ENCODE peak calls at places on chromosomes 11 and 22, in five cellular contexts. H, B, A, D and I are unnamed samples.

GRCh38 chr11:109775686-109776085 is 317.5 kb upstream of the ZC3H12C start:
- DNase-seq in H (no peak), D (no peak), A (no peak), B (no peak), I (no peak)

GRCh38 chr11:40276960-40277359 is 1182.5 kb downstream of the LRRC4C start:
- DNase-seq in A (no peak), H (no peak), B (no peak), D (no peak), I (no peak)

GRCh38 chr22:33568934-33569496 is 351.3 kb downstream of the LARGE1 start:
- DNase-seq in H (no peak), B (no peak), A (no peak), D (no peak), I (no peak)

GRCh38 chr11:2269601-2270321 is 627 bp downstream of the ASCL2 start:
- DNase-seq in D (peak), A (no peak), B (peak), H (peak), I (peak)

GRCh38 chr11:126348806-126349582 is 6.5 kb upstream of the ST3GAL4 start:
- DNase-seq in H (peak), D (no peak), A (no peak), B (no peak), I (peak)

GRCh38 chr11:105582497-105582896 is 27.4 kb upstream of the GRIA4 start:
- DNase-seq in A (no peak), D (no peak), B (no peak), H (no peak), I (no peak)

GRCh38 chr22:24938741-24939341 is 7.7 kb downstream of the LHFPL7 start:
- DNase-seq in D (peak), A (no peak), B (peak), H (peak), I (peak)

GRCh38 chr11:134537296-134537695 is 125.3 kb upstream of the B3GAT1 start:
- DNase-seq in A (no peak), B (no peak), D (no peak), H (no peak), I (no peak)

GRCh38 chr11:96254087-96254486 is 88.9 kb downstream of the MAML2 start:
- DNase-seq in B (no peak), H (peak), A (no peak), D (no peak), I (peak)

GRCh38 chr11:58958500-58958899 is 19.2 kb downstream of the GLYATL1 start:
- DNase-seq in D (peak), A (no peak), B (peak), H (peak), I (no peak)

GRCh38 chr11:473415-473814 is 23.3 kb downstream of the PTDSS2 start:
- DNase-seq in D (no peak), H (no peak), B (no peak), A (no peak), I (no peak)

GRCh38 chr11:120431633-120432032 is 79.9 kb upstream of the GRIK4 start:
- DNase-seq in H (peak), A (no peak), B (peak), D (peak), I (peak)

GRCh38 chr11:103545551-103545950 is 436.3 kb downstream of the DYNC2H1 start:
- DNase-seq in B (no peak), D (no peak), A (no peak), H (no peak), I (no peak)

GRCh38 chr11:104105155-104105554 is 58.8 kb downstream of the PDGFD start:
- DNase-seq in D (no peak), B (no peak), A (no peak), H (peak), I (no peak)

GRCh38 chr22:44211256-44211945 is 30.7 kb downstream of the PARVG start:
- DNase-seq in H (peak), A (no peak), D (no peak), B (no peak), I (no peak)

GRCh38 chr22:46162771-46163170 is 12.4 kb downstream of the PPARA start:
- DNase-seq in B (peak), A (no peak), D (no peak), H (no peak), I (no peak)

GRCh38 chr22:31829505-31829904 is 75.7 kb downstream of the DEPDC5 start:
- DNase-seq in A (no peak), B (peak), D (peak), H (peak), I (peak)

GRCh38 chr11:15976433-15977045 is 379.8 kb downstream of the SOX6 start:
- DNase-seq in H (peak), A (no peak), D (no peak), B (no peak), I (peak)

GRCh38 chr11:127199306-127199801 is 198.8 kb upstream of the KIRREL3 start:
- DNase-seq in B (no peak), D (no peak), H (no peak), A (no peak), I (no peak)

GRCh38 chr11:117697319-117697718 is 99.7 kb downstream of the DSCAML1 start:
- DNase-seq in H (no peak), A (no peak), B (no peak), D (no peak), I (no peak)

DNA sequence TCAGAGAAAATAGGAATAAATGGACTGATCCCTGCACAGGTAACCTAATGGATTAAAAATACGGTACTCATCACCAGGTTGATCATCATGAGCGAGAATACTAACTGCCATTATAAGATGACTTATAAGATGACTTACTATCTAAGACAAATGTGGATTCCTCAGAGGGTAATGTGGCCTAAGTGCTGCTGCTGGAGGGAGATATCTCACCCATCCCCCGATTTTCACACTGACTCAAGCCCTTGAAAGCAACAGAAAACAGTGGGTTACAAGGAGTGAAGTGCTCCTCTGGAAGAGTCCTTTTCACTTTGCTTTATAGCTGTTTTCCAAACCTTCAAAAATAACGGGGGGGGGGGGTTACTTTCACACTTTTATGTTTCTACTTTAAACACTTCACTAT is 920 bp downstream of the TMEM218 start:
- DNase-seq in H (no peak), A (no peak), D (no peak), B (no peak), I (no peak)
- H3K4me3 ChIP-seq in H (peak), A (peak), D (peak), B (peak), I (peak)

GRCh38 chr11:79228417-79228755 is 212.4 kb downstream of the TENM4 start:
- DNase-seq in B (no peak), D (no peak), H (no peak), A (no peak), I (no peak)

GRCh38 chr11:79229047-79229446 is 211.8 kb downstream of the TENM4 start:
- DNase-seq in A (no peak), B (no peak), D (no peak), H (no peak), I (no peak)

GRCh38 chr11:79226136-79226535 is 214.7 kb downstream of the TENM4 start:
- DNase-seq in D (no peak), H (no peak), A (no peak), B (no peak), I (no peak)

GRCh38 chr11:79227308-79227707 is 213.5 kb downstream of the TENM4 start:
- DNase-seq in B (no peak), A (no peak), H (no peak), D (no peak), I (no peak)

DNA sequence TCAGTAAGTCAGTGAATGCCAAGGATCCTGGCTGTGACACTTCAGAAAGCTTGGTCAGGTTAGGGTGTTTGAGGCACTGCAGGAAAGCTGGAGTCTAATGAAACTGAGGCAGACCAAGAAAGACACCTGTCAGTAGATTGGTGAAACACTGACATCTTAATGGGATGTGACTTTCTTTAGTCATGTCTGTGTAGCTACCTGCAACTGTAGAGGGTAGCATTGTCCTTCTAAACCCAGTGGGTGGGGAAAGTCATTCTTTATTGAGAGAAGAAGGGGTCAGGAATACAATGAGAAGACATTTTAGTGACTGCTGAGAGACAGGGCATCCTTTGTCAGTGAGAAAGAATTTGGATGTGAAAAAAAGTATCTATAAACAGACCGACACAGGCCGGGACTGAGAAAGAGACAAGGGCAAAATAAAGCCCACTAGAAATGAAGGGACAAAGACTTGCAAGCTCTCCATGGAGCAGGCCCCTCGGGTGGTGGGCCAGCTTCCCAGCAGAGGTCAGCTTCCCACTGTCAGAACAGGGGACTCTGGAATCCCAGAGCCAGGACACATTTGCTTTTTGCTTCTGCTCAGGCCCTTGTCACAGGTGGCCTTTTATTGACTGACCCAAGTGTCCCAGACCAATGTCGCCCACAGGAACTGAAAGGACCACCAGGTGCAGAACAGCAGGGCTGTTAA is 213.0 kb downstream of the TENM4 start:
- DNase-seq in D (no peak), A (no peak), H (no peak), B (no peak), I (no peak)
- TF ChIP-seq CTCF in D (no peak), A (no peak), H (no peak), B (peak), I (peak)

GRCh38 chr22:20957118-20957690 is 9.9 kb upstream of the AIFM3 start:
- DNase-seq in B (peak), D (peak), H (no peak), A (no peak), I (no peak)
- H3K4me3 ChIP-seq in B (peak), D (peak), H (peak), A (peak), I (peak)

GRCh38 chr11:62391642-62392425 is 27.0 kb upstream of the SCGB1A1 start:
- DNase-seq in B (no peak), H (no peak), A (peak), D (no peak), I (no peak)
- TF ChIP-seq CTCF in B (no peak), H (no peak), A (no peak), D (no peak), I (no peak)

GRCh38 chr11:122619757-122620156 is 35.8 kb upstream of the UBASH3B start:
- DNase-seq in H (no peak), D (no peak), A (no peak), B (no peak), I (no peak)
- H3K4me3 ChIP-seq in H (no peak), D (no peak), A (no peak), B (no peak), I (no peak)

GRCh38 chr11:46615756-46616155 is 1.3 kb downstream of the HARBI1 start:
- DNase-seq in A (no peak), B (no peak), H (peak), D (no peak), I (no peak)

GRCh38 chr11:46612326-46612725 is 4.7 kb downstream of the HARBI1 start:
- DNase-seq in B (no peak), D (no peak), A (no peak), H (no peak), I (no peak)

GRCh38 chr11:46616551-46617450 is at the start of gene HARBI1:
- DNase-seq in B (peak), A (peak), H (peak), D (peak), I (peak)

GRCh38 chr11:46618789-46619188 is 1.4 kb downstream of the ATG13 start:
- DNase-seq in A (no peak), H (no peak), D (no peak), B (no peak), I (no peak)

DNA sequence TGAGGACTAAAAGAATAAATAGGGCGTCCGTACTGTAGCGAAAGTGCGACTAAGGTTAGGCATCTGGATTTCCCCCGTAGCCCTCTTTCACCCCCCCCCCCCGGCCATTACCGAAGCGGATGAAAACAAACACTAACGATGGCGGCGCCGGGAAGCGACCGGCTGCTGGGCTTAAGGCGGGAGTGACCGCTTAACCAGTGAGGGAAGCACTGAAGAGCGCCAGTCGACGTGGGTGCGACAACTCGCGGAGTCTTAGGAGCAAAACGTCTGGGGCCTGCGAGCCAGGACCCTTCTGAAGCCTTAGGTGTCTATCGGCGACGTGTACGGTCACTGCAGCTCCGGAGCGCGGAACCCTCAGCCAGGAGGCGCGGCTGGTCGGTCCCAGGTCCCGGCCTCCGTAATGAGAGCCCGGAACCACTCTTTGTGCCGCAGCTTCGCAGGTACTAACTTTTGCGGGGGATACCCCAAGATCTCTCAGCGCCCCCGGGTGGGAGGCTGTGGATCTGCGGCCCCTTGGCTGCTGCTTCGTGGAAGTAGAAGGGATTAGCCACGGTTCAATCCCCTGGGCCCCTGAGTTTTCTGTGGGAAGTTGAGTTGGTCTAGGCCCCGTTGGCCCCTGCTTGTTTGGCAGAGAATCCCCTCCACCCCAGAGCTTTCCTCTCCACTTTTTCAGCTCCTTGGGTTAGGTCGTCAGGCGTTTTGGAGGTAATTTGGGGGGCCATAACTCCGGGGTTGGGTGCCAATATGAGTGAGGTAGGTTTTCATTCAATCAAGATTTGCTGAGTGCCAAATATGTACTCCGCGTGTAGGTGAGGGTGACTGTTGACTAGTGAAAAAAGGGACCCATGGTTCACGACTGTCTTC is at the start of gene ATG13:
- DNase-seq in B (peak), A (peak), D (peak), H (peak), I (peak)
- TF ChIP-seq CTCF in B (peak), A (peak), D (peak), H (peak), I (peak)

GRCh38 chr11:62579252-62579651 is 5.6 kb upstream of the EEF1G start:
- DNase-seq in H (no peak), B (no peak), A (no peak), D (no peak), I (no peak)

GRCh38 chr11:62578541-62578940 is 4.8 kb upstream of the EEF1G start:
- DNase-seq in A (no peak), B (no peak), H (no peak), D (no peak), I (no peak)

GRCh38 chr11:62575156-62575555 is 1.5 kb upstream of the EEF1G start:
- DNase-seq in H (no peak), D (no peak), A (peak), B (no peak), I (no peak)

GRCh38 chr11:62575837-62576236 is 2.1 kb upstream of the EEF1G start:
- DNase-seq in D (no peak), H (no peak), B (no peak), A (no peak), I (no peak)

DNA sequence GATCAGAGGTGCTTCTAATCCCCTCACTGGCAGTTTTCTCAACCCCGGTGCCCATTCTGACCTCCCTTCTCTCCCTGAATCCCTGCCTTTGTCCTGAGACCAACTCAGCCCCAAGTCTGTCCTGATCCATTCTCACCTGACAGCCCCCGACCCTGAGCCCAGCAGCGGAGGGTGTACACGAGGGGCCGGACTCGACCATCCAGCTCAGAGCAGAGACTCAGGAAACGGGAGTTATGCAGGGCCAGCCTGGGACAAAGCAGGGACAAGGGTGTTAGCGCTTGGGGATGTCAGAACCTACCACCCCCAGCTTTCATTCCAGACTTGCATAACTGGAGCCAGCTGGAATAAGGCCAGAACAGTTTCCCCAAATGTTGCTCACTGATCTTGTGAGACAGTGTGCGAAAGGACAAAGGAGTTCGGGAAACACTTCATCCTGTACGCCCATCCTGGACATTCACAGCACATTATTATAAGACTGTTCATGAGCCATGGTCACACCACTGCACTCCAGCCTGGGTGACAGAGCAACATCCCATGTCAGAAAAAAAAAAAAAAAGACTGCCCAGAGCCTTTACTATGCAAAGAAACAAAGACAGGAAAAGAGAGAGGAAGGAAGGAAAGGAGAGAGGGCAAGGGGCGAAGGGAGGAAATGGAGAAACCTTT is 3.5 kb upstream of the EEF1G start:
- DNase-seq in A (no peak), H (no peak), B (no peak), D (no peak), I (peak)
- H3K4me3 ChIP-seq in A (no peak), H (no peak), B (no peak), D (no peak), I (no peak)